ENCODE peak calls at places on chromosomes 3 and 15, in six cellular contexts. One of them, this sample, is unnamed.

GRCh38 chr3:71128951-71129350 is 454.6 kb downstream of the FOXP1 start:
- DNase-seq in H9: no peak
- DNase-seq in IMR-90: no peak
- DNase-seq in neuronal stem cell: no peak
- DNase-seq in H1: no peak
- DNase-seq in mesenchymal stem cell: peak; percentile 52
- DNase-seq in this sample: no peak

GRCh38 chr3:172608575-172608974 is 85.3 kb upstream of the TNFSF10 start:
- DNase-seq in H9: no peak
- DNase-seq in IMR-90: no peak
- DNase-seq in neuronal stem cell: no peak
- DNase-seq in H1: no peak
- DNase-seq in mesenchymal stem cell: no peak
- DNase-seq in this sample: no peak

GRCh38 chr15:36347272-36347864 is 232.1 kb upstream of the CDIN1 start:
- DNase-seq in H9: no peak
- DNase-seq in IMR-90: no peak
- DNase-seq in neuronal stem cell: no peak
- DNase-seq in H1: no peak
- DNase-seq in mesenchymal stem cell: no peak
- DNase-seq in this sample: no peak

GRCh38 chr3:135918600-135918999 is 46.9 kb upstream of the PPP2R3A start:
- DNase-seq in H9: no peak
- DNase-seq in IMR-90: peak; percentile 67
- DNase-seq in neuronal stem cell: peak; percentile 11
- DNase-seq in H1: no peak
- DNase-seq in mesenchymal stem cell: peak; percentile 50
- DNase-seq in this sample: peak; percentile 48

GRCh38 chr15:65583701-65584100 is 27.2 kb downstream of the INTS14 start:
- DNase-seq in H9: no peak
- DNase-seq in IMR-90: peak; percentile 41
- DNase-seq in neuronal stem cell: peak; percentile 5
- DNase-seq in H1: no peak
- DNase-seq in mesenchymal stem cell: peak; percentile 86
- DNase-seq in this sample: peak; percentile 14

GRCh38 chr15:76936671-76937070 is 5.1 kb downstream of the RCN2 start:
- DNase-seq in H9: no peak
- DNase-seq in IMR-90: no peak
- DNase-seq in neuronal stem cell: no peak
- DNase-seq in H1: no peak
- DNase-seq in mesenchymal stem cell: no peak
- DNase-seq in this sample: no peak

GRCh38 chr3:185152433-185153169 is at the start of gene C3orf70:
- DNase-seq in H9: peak; percentile 49
- DNase-seq in IMR-90: peak; percentile 44
- DNase-seq in neuronal stem cell: peak; percentile 54
- DNase-seq in H1: no peak
- DNase-seq in mesenchymal stem cell: peak; percentile 65
- DNase-seq in this sample: peak; percentile 63

GRCh38 chr15:77527164-77527778 is 105.4 kb downstream of the LINGO1 start:
- DNase-seq in H9: peak; percentile 76
- DNase-seq in IMR-90: peak; percentile 79
- DNase-seq in neuronal stem cell: no peak
- DNase-seq in H1: no peak
- DNase-seq in mesenchymal stem cell: peak; percentile 93
- DNase-seq in this sample: peak; percentile 92

GRCh38 chr3:52752045-52752660 is 18.6 kb downstream of the NEK4 start:
- DNase-seq in H9: no peak
- DNase-seq in IMR-90: peak; percentile 54
- DNase-seq in neuronal stem cell: no peak
- DNase-seq in H1: no peak
- DNase-seq in mesenchymal stem cell: peak; percentile 41
- DNase-seq in this sample: no peak

GRCh38 chr3:131526801-131527347 is 24.1 kb upstream of the MRPL3 start:
- DNase-seq in H9: peak; percentile 95
- DNase-seq in IMR-90: peak; percentile 19
- DNase-seq in neuronal stem cell: peak; percentile 42
- DNase-seq in H1: no peak
- DNase-seq in mesenchymal stem cell: peak; percentile 11
- DNase-seq in this sample: peak; percentile 87

GRCh38 chr3:156535162-156535627 is 19.7 kb downstream of the SSR3 start:
- DNase-seq in H9: no peak
- DNase-seq in IMR-90: peak; percentile 100
- DNase-seq in neuronal stem cell: no peak
- DNase-seq in H1: peak; percentile 46
- DNase-seq in mesenchymal stem cell: peak; percentile 100
- DNase-seq in this sample: peak; percentile 94

GRCh38 chr15:54304321-54304720 is 326.1 kb downstream of the UNC13C start:
- DNase-seq in H9: no peak
- DNase-seq in IMR-90: no peak
- DNase-seq in neuronal stem cell: no peak
- DNase-seq in H1: no peak
- DNase-seq in mesenchymal stem cell: no peak
- DNase-seq in this sample: no peak

GRCh38 chr3:18127864-18128185 is 297.3 kb downstream of the SATB1 start:
- DNase-seq in H9: no peak
- DNase-seq in IMR-90: no peak
- DNase-seq in neuronal stem cell: no peak
- DNase-seq in H1: no peak
- DNase-seq in mesenchymal stem cell: no peak
- DNase-seq in this sample: no peak

GRCh38 chr3:124769462-124769861 is 39.2 kb downstream of the UMPS start:
- DNase-seq in H9: no peak
- DNase-seq in IMR-90: no peak
- DNase-seq in neuronal stem cell: no peak
- DNase-seq in H1: no peak
- DNase-seq in mesenchymal stem cell: no peak
- DNase-seq in this sample: no peak

GRCh38 chr3:59925946-59926345 is 876.1 kb upstream of the CFAP20DC start:
- DNase-seq in H9: no peak
- DNase-seq in IMR-90: no peak
- DNase-seq in neuronal stem cell: no peak
- DNase-seq in H1: no peak
- DNase-seq in mesenchymal stem cell: no peak
- DNase-seq in this sample: no peak

GRCh38 chr15:40136470-40136869 is 24.4 kb upstream of the BUB1B start:
- DNase-seq in H9: no peak
- DNase-seq in IMR-90: no peak
- DNase-seq in neuronal stem cell: no peak
- DNase-seq in H1: no peak
- DNase-seq in mesenchymal stem cell: no peak
- DNase-seq in this sample: no peak

GRCh38 chr3:192747145-192747544 is 19.8 kb upstream of the FGF12 start:
- DNase-seq in H9: peak; percentile 57
- DNase-seq in IMR-90: no peak
- DNase-seq in neuronal stem cell: no peak
- DNase-seq in H1: no peak
- DNase-seq in mesenchymal stem cell: no peak
- DNase-seq in this sample: peak; percentile 46

GRCh38 chr3:129597087-129597791 is 9.2 kb downstream of the PLXND1 start:
- DNase-seq in H9: no peak
- DNase-seq in IMR-90: peak; percentile 36
- DNase-seq in neuronal stem cell: no peak
- DNase-seq in H1: no peak
- DNase-seq in mesenchymal stem cell: peak; percentile 81
- DNase-seq in this sample: no peak

GRCh38 chr15:68614621-68615035 is 35.8 kb downstream of the CORO2B start:
- DNase-seq in H9: peak; percentile 79
- DNase-seq in IMR-90: no peak
- DNase-seq in neuronal stem cell: peak; percentile 52
- DNase-seq in H1: peak; percentile 19
- DNase-seq in mesenchymal stem cell: peak; percentile 48
- DNase-seq in this sample: peak; percentile 84

GRCh38 chr3:236881-237280 is 40.3 kb downstream of the CHL1 start:
- DNase-seq in H9: no peak
- DNase-seq in IMR-90: no peak
- DNase-seq in neuronal stem cell: no peak
- DNase-seq in H1: no peak
- DNase-seq in mesenchymal stem cell: no peak
- DNase-seq in this sample: peak; percentile 93

GRCh38 chr3:32968367-32969087 is 17.1 kb downstream of the CCR4 start:
- DNase-seq in H9: no peak
- DNase-seq in IMR-90: no peak
- DNase-seq in neuronal stem cell: no peak
- DNase-seq in H1: no peak
- DNase-seq in mesenchymal stem cell: no peak
- DNase-seq in this sample: no peak

GRCh38 chr15:44536298-44536961 is 517 bp upstream of the EIF3J start:
- DNase-seq in H9: peak; percentile 96
- DNase-seq in IMR-90: peak; percentile 68
- DNase-seq in neuronal stem cell: peak; percentile 83
- DNase-seq in H1: peak; percentile 76
- DNase-seq in mesenchymal stem cell: peak; percentile 92
- DNase-seq in this sample: peak; percentile 97

GRCh38 chr3:57015912-57016311 is 44.6 kb upstream of the SPATA12 start:
- DNase-seq in H9: no peak
- DNase-seq in IMR-90: no peak
- DNase-seq in neuronal stem cell: no peak
- DNase-seq in H1: no peak
- DNase-seq in mesenchymal stem cell: no peak
- DNase-seq in this sample: no peak

GRCh38 chr3:57015350-57015729 is 45.1 kb upstream of the SPATA12 start:
- DNase-seq in H9: no peak
- DNase-seq in IMR-90: no peak
- DNase-seq in neuronal stem cell: no peak
- DNase-seq in H1: no peak
- DNase-seq in mesenchymal stem cell: no peak
- DNase-seq in this sample: no peak

GRCh38 chr3:57011022-57011421 is 49.4 kb upstream of the SPATA12 start:
- DNase-seq in H9: no peak
- DNase-seq in IMR-90: no peak
- DNase-seq in neuronal stem cell: no peak
- DNase-seq in H1: no peak
- DNase-seq in mesenchymal stem cell: no peak
- DNase-seq in this sample: no peak

GRCh38 chr3:57009802-57010201 is 50.7 kb upstream of the SPATA12 start:
- DNase-seq in H9: no peak
- DNase-seq in IMR-90: no peak
- DNase-seq in neuronal stem cell: no peak
- DNase-seq in H1: no peak
- DNase-seq in mesenchymal stem cell: no peak
- DNase-seq in this sample: no peak

DNA sequence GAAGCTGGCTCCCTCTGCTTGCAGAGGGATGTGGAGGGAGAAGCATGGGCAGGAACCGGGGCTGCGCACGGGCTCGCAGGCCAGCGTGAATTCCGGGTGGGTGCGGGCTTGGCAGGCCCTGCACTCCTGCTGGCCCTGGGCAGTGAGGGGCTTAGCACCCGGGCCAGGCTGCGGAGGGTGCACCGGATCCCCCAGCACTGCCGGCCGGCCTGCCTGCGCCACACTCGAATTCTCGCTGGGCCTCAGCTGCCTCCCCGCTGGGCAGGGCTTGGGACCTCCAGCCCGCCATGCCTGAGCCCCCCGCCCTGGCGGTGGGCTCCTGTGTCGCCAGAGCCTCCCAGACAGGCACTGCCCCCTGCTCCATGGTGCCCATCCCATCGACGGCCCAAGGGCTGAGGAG is 47.6 kb upstream of the SPATA12 start:
- DNase-seq in H9: no peak
- DNase-seq in IMR-90: no peak
- DNase-seq in neuronal stem cell: no peak
- DNase-seq in H1: no peak
- DNase-seq in mesenchymal stem cell: no peak
- DNase-seq in this sample: no peak
- H2AK5ac ChIP-seq in H9: no peak overlapping the region
- H2AK5ac ChIP-seq in IMR-90: no peak overlapping the region
- H2AK5ac ChIP-seq in neuronal stem cell: no peak overlapping the region
- H2AK5ac ChIP-seq in H1: no peak overlapping the region
- H2AK5ac ChIP-seq in mesenchymal stem cell: no peak overlapping the region
- H2AK5ac ChIP-seq in this sample: no peak overlapping the region

GRCh38 chr3:20666091-20666490 is 480.1 kb upstream of the SGO1 start:
- DNase-seq in H9: no peak
- DNase-seq in IMR-90: no peak
- DNase-seq in neuronal stem cell: no peak
- DNase-seq in H1: no peak
- DNase-seq in mesenchymal stem cell: no peak
- DNase-seq in this sample: no peak

GRCh38 chr3:20669184-20669583 is 483.2 kb upstream of the SGO1 start:
- DNase-seq in H9: no peak
- DNase-seq in IMR-90: no peak
- DNase-seq in neuronal stem cell: no peak
- DNase-seq in H1: no peak
- DNase-seq in mesenchymal stem cell: no peak
- DNase-seq in this sample: no peak

GRCh38 chr3:20669675-20670074 is 483.7 kb upstream of the SGO1 start:
- DNase-seq in H9: no peak
- DNase-seq in IMR-90: no peak
- DNase-seq in neuronal stem cell: no peak
- DNase-seq in H1: no peak
- DNase-seq in mesenchymal stem cell: no peak
- DNase-seq in this sample: no peak

GRCh38 chr3:20673866-20674265 is 487.9 kb upstream of the SGO1 start:
- DNase-seq in H9: no peak
- DNase-seq in IMR-90: no peak
- DNase-seq in neuronal stem cell: no peak
- DNase-seq in H1: no peak
- DNase-seq in mesenchymal stem cell: no peak
- DNase-seq in this sample: no peak

GRCh38 chr3:20668411-20668810 is 482.4 kb upstream of the SGO1 start:
- DNase-seq in H9: peak; percentile 72
- DNase-seq in IMR-90: no peak
- DNase-seq in neuronal stem cell: peak; percentile 9
- DNase-seq in H1: peak; percentile 19
- DNase-seq in mesenchymal stem cell: peak; percentile 14
- DNase-seq in this sample: peak; percentile 87
- H4K8ac ChIP-seq in H9: no peak overlapping the region
- H4K8ac ChIP-seq in IMR-90: no peak overlapping the region
- H4K8ac ChIP-seq in neuronal stem cell: no peak overlapping the region
- H4K8ac ChIP-seq in H1: no peak overlapping the region
- H4K8ac ChIP-seq in mesenchymal stem cell: no peak overlapping the region
- H4K8ac ChIP-seq in this sample: no peak overlapping the region

GRCh38 chr15:66900586-66901310 is 164.7 kb upstream of the SMAD3 start:
- DNase-seq in H9: no peak
- DNase-seq in IMR-90: no peak
- DNase-seq in neuronal stem cell: no peak
- DNase-seq in H1: no peak
- DNase-seq in mesenchymal stem cell: no peak
- DNase-seq in this sample: no peak
- H2AK5ac ChIP-seq in H9: no peak overlapping the region
- H2AK5ac ChIP-seq in IMR-90: peak overlapping the region; percentile 94
- H2AK5ac ChIP-seq in neuronal stem cell: peak overlapping the region; percentile 65
- H2AK5ac ChIP-seq in H1: no peak overlapping the region
- H2AK5ac ChIP-seq in mesenchymal stem cell: peak overlapping the region; percentile 63
- H2AK5ac ChIP-seq in this sample: no peak overlapping the region

GRCh38 chr3:154274345-154274744 is 49.9 kb downstream of the DHX36 start:
- DNase-seq in H9: no peak
- DNase-seq in IMR-90: no peak
- DNase-seq in neuronal stem cell: no peak
- DNase-seq in H1: no peak
- DNase-seq in mesenchymal stem cell: no peak
- DNase-seq in this sample: no peak

GRCh38 chr3:154275308-154275707 is 49.0 kb downstream of the DHX36 start:
- DNase-seq in H9: no peak
- DNase-seq in IMR-90: no peak
- DNase-seq in neuronal stem cell: no peak
- DNase-seq in H1: no peak
- DNase-seq in mesenchymal stem cell: no peak
- DNase-seq in this sample: no peak

GRCh38 chr3:154275965-154276364 is 48.3 kb downstream of the DHX36 start:
- DNase-seq in H9: no peak
- DNase-seq in IMR-90: no peak
- DNase-seq in neuronal stem cell: no peak
- DNase-seq in H1: no peak
- DNase-seq in mesenchymal stem cell: no peak
- DNase-seq in this sample: no peak

GRCh38 chr3:154273381-154273780 is 50.9 kb downstream of the DHX36 start:
- DNase-seq in H9: no peak
- DNase-seq in IMR-90: no peak
- DNase-seq in neuronal stem cell: no peak
- DNase-seq in H1: no peak
- DNase-seq in mesenchymal stem cell: no peak
- DNase-seq in this sample: no peak
- H4K8ac ChIP-seq in H9: no peak overlapping the region
- H4K8ac ChIP-seq in IMR-90: no peak overlapping the region
- H4K8ac ChIP-seq in neuronal stem cell: no peak overlapping the region
- H4K8ac ChIP-seq in H1: no peak overlapping the region
- H4K8ac ChIP-seq in mesenchymal stem cell: no peak overlapping the region
- H4K8ac ChIP-seq in this sample: no peak overlapping the region